ENCODE peak calls at places on chromosome 9, in nine cellular contexts. One of them, this sample, is unnamed.

GRCh38 chr9:110180386-110180712 is 27.6 kb downstream of the C9orf152 start:
- DNase-seq in AG10803: peak; percentile 90
- DNase-seq in fibroblast of the conjunctiva: no peak
- DNase-seq in activated T-cell treated with anti-CD3 and anti-CD28 coated beads for 1 hour: no peak
- DNase-seq in naive thymus-derived CD4-positive, alpha-beta T cell: no peak
- DNase-seq in activated CD8-positive, alpha-beta memory T cell treated with anti-CD3 and anti-CD28 coated beads for 1 hour: no peak
- DNase-seq in HepG2: no peak
- DNase-seq in stimulated activated CD4-positive, alpha-beta T cell treated with anti-CD3 and anti-CD28 coated beads, TNF-alpha, amount 100 ng/mL, for 4 hours: no peak
- DNase-seq in choroid plexus epithelial cell: no peak
- DNase-seq in this sample: no peak

GRCh38 chr9:92648447-92649406 is 21.2 kb downstream of the IPPK start:
- DNase-seq in AG10803: no peak
- DNase-seq in stimulated activated CD4-positive, alpha-beta T cell treated with anti-CD3 and anti-CD28 coated beads, TNF-alpha, amount 100 ng/mL, for 4 hours: no peak
- DNase-seq in naive thymus-derived CD4-positive, alpha-beta T cell: no peak
- DNase-seq in activated CD8-positive, alpha-beta memory T cell treated with anti-CD3 and anti-CD28 coated beads for 1 hour: no peak
- DNase-seq in HepG2: no peak
- DNase-seq in choroid plexus epithelial cell: no peak
- DNase-seq in activated T-cell treated with anti-CD3 and anti-CD28 coated beads for 1 hour: no peak
- DNase-seq in fibroblast of the conjunctiva: no peak
- DNase-seq in this sample: no peak

GRCh38 chr9:75121914-75122558 is 33.7 kb downstream of the OSTF1 start:
- DNase-seq in choroid plexus epithelial cell: no peak
- DNase-seq in activated T-cell treated with anti-CD3 and anti-CD28 coated beads for 1 hour: no peak
- DNase-seq in stimulated activated CD4-positive, alpha-beta T cell treated with anti-CD3 and anti-CD28 coated beads, TNF-alpha, amount 100 ng/mL, for 4 hours: no peak
- DNase-seq in naive thymus-derived CD4-positive, alpha-beta T cell: no peak
- DNase-seq in activated CD8-positive, alpha-beta memory T cell treated with anti-CD3 and anti-CD28 coated beads for 1 hour: no peak
- DNase-seq in HepG2: no peak
- DNase-seq in fibroblast of the conjunctiva: no peak
- DNase-seq in AG10803: no peak
- DNase-seq in this sample: no peak

GRCh38 chr9:81669011-81669739 is 20.2 kb downstream of the TLE1 start:
- DNase-seq in activated T-cell treated with anti-CD3 and anti-CD28 coated beads for 1 hour: no peak
- DNase-seq in AG10803: no peak
- DNase-seq in fibroblast of the conjunctiva: no peak
- DNase-seq in HepG2: no peak
- DNase-seq in activated CD8-positive, alpha-beta memory T cell treated with anti-CD3 and anti-CD28 coated beads for 1 hour: no peak
- DNase-seq in stimulated activated CD4-positive, alpha-beta T cell treated with anti-CD3 and anti-CD28 coated beads, TNF-alpha, amount 100 ng/mL, for 4 hours: no peak
- DNase-seq in naive thymus-derived CD4-positive, alpha-beta T cell: no peak
- DNase-seq in choroid plexus epithelial cell: no peak
- DNase-seq in this sample: no peak

GRCh38 chr9:20701058-20701457 is 17.0 kb downstream of the FOCAD start:
- DNase-seq in AG10803: no peak
- DNase-seq in fibroblast of the conjunctiva: no peak
- DNase-seq in activated CD8-positive, alpha-beta memory T cell treated with anti-CD3 and anti-CD28 coated beads for 1 hour: no peak
- DNase-seq in choroid plexus epithelial cell: peak; percentile 5
- DNase-seq in stimulated activated CD4-positive, alpha-beta T cell treated with anti-CD3 and anti-CD28 coated beads, TNF-alpha, amount 100 ng/mL, for 4 hours: no peak
- DNase-seq in activated T-cell treated with anti-CD3 and anti-CD28 coated beads for 1 hour: no peak
- DNase-seq in naive thymus-derived CD4-positive, alpha-beta T cell: no peak
- DNase-seq in HepG2: no peak
- DNase-seq in this sample: no peak

GRCh38 chr9:116275418-116276295 is 122.1 kb downstream of the PAPPA start:
- DNase-seq in activated T-cell treated with anti-CD3 and anti-CD28 coated beads for 1 hour: no peak
- DNase-seq in activated CD8-positive, alpha-beta memory T cell treated with anti-CD3 and anti-CD28 coated beads for 1 hour: no peak
- DNase-seq in fibroblast of the conjunctiva: no peak
- DNase-seq in naive thymus-derived CD4-positive, alpha-beta T cell: no peak
- DNase-seq in AG10803: no peak
- DNase-seq in stimulated activated CD4-positive, alpha-beta T cell treated with anti-CD3 and anti-CD28 coated beads, TNF-alpha, amount 100 ng/mL, for 4 hours: no peak
- DNase-seq in HepG2: no peak
- DNase-seq in choroid plexus epithelial cell: peak; percentile 56
- DNase-seq in this sample: no peak

GRCh38 chr9:110033869-110034268 is 174.1 kb downstream of the C9orf152 start:
- DNase-seq in naive thymus-derived CD4-positive, alpha-beta T cell: no peak
- DNase-seq in AG10803: peak; percentile 61
- DNase-seq in fibroblast of the conjunctiva: no peak
- DNase-seq in choroid plexus epithelial cell: peak; percentile 44
- DNase-seq in stimulated activated CD4-positive, alpha-beta T cell treated with anti-CD3 and anti-CD28 coated beads, TNF-alpha, amount 100 ng/mL, for 4 hours: no peak
- DNase-seq in activated T-cell treated with anti-CD3 and anti-CD28 coated beads for 1 hour: no peak
- DNase-seq in HepG2: no peak
- DNase-seq in activated CD8-positive, alpha-beta memory T cell treated with anti-CD3 and anti-CD28 coated beads for 1 hour: no peak
- DNase-seq in this sample: no peak

GRCh38 chr9:126500600-126501382 is 112.9 kb upstream of the LMX1B start:
- DNase-seq in naive thymus-derived CD4-positive, alpha-beta T cell: peak; percentile 43
- DNase-seq in stimulated activated CD4-positive, alpha-beta T cell treated with anti-CD3 and anti-CD28 coated beads, TNF-alpha, amount 100 ng/mL, for 4 hours: peak; percentile 44
- DNase-seq in activated CD8-positive, alpha-beta memory T cell treated with anti-CD3 and anti-CD28 coated beads for 1 hour: peak; percentile 51
- DNase-seq in HepG2: peak; percentile 69
- DNase-seq in activated T-cell treated with anti-CD3 and anti-CD28 coated beads for 1 hour: peak; percentile 57
- DNase-seq in AG10803: peak; percentile 61
- DNase-seq in fibroblast of the conjunctiva: peak; percentile 43
- DNase-seq in choroid plexus epithelial cell: peak; percentile 83
- DNase-seq in this sample: no peak

GRCh38 chr9:78791779-78792178 is 494.9 kb downstream of the PSAT1 start:
- DNase-seq in fibroblast of the conjunctiva: no peak
- DNase-seq in activated T-cell treated with anti-CD3 and anti-CD28 coated beads for 1 hour: no peak
- DNase-seq in choroid plexus epithelial cell: no peak
- DNase-seq in stimulated activated CD4-positive, alpha-beta T cell treated with anti-CD3 and anti-CD28 coated beads, TNF-alpha, amount 100 ng/mL, for 4 hours: no peak
- DNase-seq in activated CD8-positive, alpha-beta memory T cell treated with anti-CD3 and anti-CD28 coated beads for 1 hour: no peak
- DNase-seq in HepG2: no peak
- DNase-seq in naive thymus-derived CD4-positive, alpha-beta T cell: no peak
- DNase-seq in AG10803: peak; percentile 45
- DNase-seq in this sample: no peak

GRCh38 chr9:138021251-138022056 is 143.9 kb downstream of the CACNA1B start:
- DNase-seq in naive thymus-derived CD4-positive, alpha-beta T cell: no peak
- DNase-seq in activated CD8-positive, alpha-beta memory T cell treated with anti-CD3 and anti-CD28 coated beads for 1 hour: no peak
- DNase-seq in activated T-cell treated with anti-CD3 and anti-CD28 coated beads for 1 hour: no peak
- DNase-seq in stimulated activated CD4-positive, alpha-beta T cell treated with anti-CD3 and anti-CD28 coated beads, TNF-alpha, amount 100 ng/mL, for 4 hours: no peak
- DNase-seq in choroid plexus epithelial cell: no peak
- DNase-seq in HepG2: no peak
- DNase-seq in AG10803: no peak
- DNase-seq in fibroblast of the conjunctiva: no peak
- DNase-seq in this sample: no peak

GRCh38 chr9:127264462-127265040 is at the start of gene GARNL3:
- DNase-seq in naive thymus-derived CD4-positive, alpha-beta T cell: no peak
- DNase-seq in choroid plexus epithelial cell: peak; percentile 14
- DNase-seq in activated T-cell treated with anti-CD3 and anti-CD28 coated beads for 1 hour: no peak
- DNase-seq in HepG2: no peak
- DNase-seq in stimulated activated CD4-positive, alpha-beta T cell treated with anti-CD3 and anti-CD28 coated beads, TNF-alpha, amount 100 ng/mL, for 4 hours: no peak
- DNase-seq in AG10803: no peak
- DNase-seq in activated CD8-positive, alpha-beta memory T cell treated with anti-CD3 and anti-CD28 coated beads for 1 hour: no peak
- DNase-seq in fibroblast of the conjunctiva: no peak
- DNase-seq in this sample: no peak

GRCh38 chr9:16143947-16144890 is 591.4 kb downstream of the CCDC171 start:
- DNase-seq in fibroblast of the conjunctiva: no peak
- DNase-seq in activated CD8-positive, alpha-beta memory T cell treated with anti-CD3 and anti-CD28 coated beads for 1 hour: no peak
- DNase-seq in stimulated activated CD4-positive, alpha-beta T cell treated with anti-CD3 and anti-CD28 coated beads, TNF-alpha, amount 100 ng/mL, for 4 hours: no peak
- DNase-seq in naive thymus-derived CD4-positive, alpha-beta T cell: no peak
- DNase-seq in activated T-cell treated with anti-CD3 and anti-CD28 coated beads for 1 hour: no peak
- DNase-seq in AG10803: no peak
- DNase-seq in HepG2: no peak
- DNase-seq in choroid plexus epithelial cell: no peak
- DNase-seq in this sample: no peak